ENCODE peak calls at places on chromosome 10, in four cellular contexts. C, F, X and P are unnamed samples.

GRCh38 chr10:112898540-112899395 is 51.3 kb upstream of the TCF7L2 start:
- DNase-seq in C (no peak), F (no peak), X (no peak), P (no peak)

GRCh38 chr10:116270691-116271592 is 2.1 kb downstream of the GFRA1 start:
- DNase-seq in X (no peak), C (peak; percentile 85), F (no peak), P (peak; percentile 74)

GRCh38 chr10:5545011-5545410 is 20.2 kb downstream of the CALML3 start:
- DNase-seq in X (no peak), F (peak; percentile 26), C (no peak), P (no peak)

GRCh38 chr10:11849908-11850307 is 26.8 kb downstream of the PROSER2 start:
- DNase-seq in F (peak; percentile 45), X (no peak), C (no peak), P (no peak)

GRCh38 chr10:29461042-29461441 is 172.2 kb downstream of the LYZL1 start:
- DNase-seq in F (no peak), C (no peak), X (no peak), P (no peak)

GRCh38 chr10:725786-726185 is 36.3 kb upstream of the DIP2C start:
- DNase-seq in F (no peak), X (no peak), C (no peak), P (no peak)

GRCh38 chr10:123621492-123621891 is 44.7 kb upstream of the GPR26 start:
- DNase-seq in C (peak; percentile 73), X (no peak), F (no peak), P (no peak)

GRCh38 chr10:46523881-46524470 is 32.5 kb downstream of the GPRIN2 start:
- DNase-seq in F (peak; percentile 62), X (no peak), C (no peak), P (no peak)

GRCh38 chr10:53909791-53910190 is 891.2 kb downstream of the PCDH15 start:
- DNase-seq in F (no peak), C (no peak), X (no peak), P (no peak)

GRCh38 chr10:133379801-133380666 is 972 bp downstream of the PAOX start:
- DNase-seq in X (no peak), C (no peak), F (peak; percentile 73), P (no peak)

GRCh38 chr10:78419481-78420265 is 386.0 kb downstream of the RPS24 start:
- DNase-seq in F (peak; percentile 70), X (no peak), C (peak; percentile 54), P (peak; percentile 43)

GRCh38 chr10:116748041-116748440 is 5.7 kb upstream of the HSPA12A start:
- DNase-seq in X (no peak), F (no peak), C (no peak), P (no peak)

GRCh38 chr10:69375307-69376151 is 41.2 kb downstream of the TACR2 start:
- DNase-seq in F (no peak), C (no peak), X (no peak), P (no peak)

GRCh38 chr10:75408512-75408881 is 6.9 kb upstream of the ZNF503 start:
- DNase-seq in C (no peak), F (peak; percentile 70), X (no peak), P (no peak)

GRCh38 chr10:121734517-121735137 is 136.4 kb upstream of the FGFR2 start:
- DNase-seq in C (no peak), X (no peak), F (no peak), P (no peak)

GRCh38 chr10:48234807-48235206 is 39.7 kb downstream of the FRMPD2 start:
- DNase-seq in F (no peak), X (no peak), C (no peak), P (peak; percentile 45)

GRCh38 chr10:6995846-6996245 is 415.0 kb downstream of the SFMBT2 start:
- DNase-seq in X (no peak), F (no peak), C (no peak), P (no peak)

GRCh38 chr10:66941491-66941890 is 15.7 kb downstream of the LRRTM3 start:
- DNase-seq in X (no peak), C (no peak), F (no peak), P (no peak)

GRCh38 chr10:33335800-33336605 is 1.5 kb upstream of the NRP1 start:
- DNase-seq in C (peak; percentile 85), F (peak; percentile 83), X (no peak), P (peak; percentile 73)

GRCh38 chr10:33335550-33335799 is 1.0 kb upstream of the NRP1 start:
- DNase-seq in X (no peak), C (no peak), F (no peak), P (no peak)

GRCh38 chr10:33334170-33334838 is at the start of gene NRP1:
- DNase-seq in X (no peak), C (no peak), F (peak; percentile 73), P (no peak)

GRCh38 chr10:33333260-33334169 is 952 bp downstream of the NRP1 start:
- DNase-seq in C (no peak), F (no peak), X (no peak), P (no peak)

DNA sequence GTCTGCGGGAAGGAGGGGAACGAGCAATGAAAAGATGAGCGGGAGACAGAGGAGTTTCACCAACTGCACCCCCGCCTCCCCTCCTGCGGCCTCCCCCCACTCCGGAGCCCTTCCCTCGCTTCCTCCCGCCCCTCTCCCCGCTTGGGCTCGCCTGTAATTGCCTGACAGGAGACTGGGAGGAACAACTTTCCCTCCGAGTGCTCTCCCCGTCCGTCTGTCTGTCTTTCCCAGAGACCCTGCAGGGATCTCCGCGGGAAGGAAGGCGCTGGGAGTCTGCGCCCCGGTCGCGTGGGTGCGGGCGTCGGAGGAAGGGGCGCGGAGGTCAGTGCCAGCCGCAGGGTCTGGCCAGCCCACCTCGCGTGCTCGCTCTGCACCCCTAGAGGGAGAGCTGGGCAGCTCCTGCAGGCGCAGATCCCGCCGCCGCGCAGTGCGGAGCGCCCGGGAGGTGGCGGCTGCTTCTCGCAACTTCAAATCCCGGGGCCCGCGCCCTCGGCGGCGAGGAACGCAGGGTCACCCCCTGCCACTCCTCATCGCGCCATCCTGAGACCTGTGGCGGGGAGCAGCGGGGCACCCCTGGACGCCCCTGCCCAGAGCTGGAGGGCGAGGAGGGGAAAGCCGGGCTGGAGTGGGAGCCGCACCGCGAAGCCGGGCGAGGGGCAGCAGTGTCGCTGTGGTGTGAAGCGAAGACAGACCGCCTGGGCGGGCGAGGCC is 527 bp upstream of the NRP1 start:
- DNase-seq in F (peak; percentile 89), C (peak; percentile 94), X (no peak), P (peak; percentile 82)
- TF ChIP-seq CTCF in F (peak; percentile 51), C (peak; percentile 67), X (no peak), P (peak; percentile 78)

GRCh38 chr10:131980757-131981428 is 830 bp downstream of the BNIP3 start:
- DNase-seq in C (no peak), X (no peak), F (no peak), P (no peak)

GRCh38 chr10:131980321-131980720 is 1.4 kb downstream of the BNIP3 start:
- DNase-seq in F (no peak), X (no peak), C (no peak), P (no peak)

GRCh38 chr10:131982185-131982756 is 548 bp upstream of the BNIP3 start:
- DNase-seq in C (no peak), F (no peak), X (peak; percentile 25), P (no peak)

GRCh38 chr10:131982796-131983195 is 1.1 kb upstream of the BNIP3 start:
- DNase-seq in C (no peak), F (no peak), X (no peak), P (no peak)

DNA sequence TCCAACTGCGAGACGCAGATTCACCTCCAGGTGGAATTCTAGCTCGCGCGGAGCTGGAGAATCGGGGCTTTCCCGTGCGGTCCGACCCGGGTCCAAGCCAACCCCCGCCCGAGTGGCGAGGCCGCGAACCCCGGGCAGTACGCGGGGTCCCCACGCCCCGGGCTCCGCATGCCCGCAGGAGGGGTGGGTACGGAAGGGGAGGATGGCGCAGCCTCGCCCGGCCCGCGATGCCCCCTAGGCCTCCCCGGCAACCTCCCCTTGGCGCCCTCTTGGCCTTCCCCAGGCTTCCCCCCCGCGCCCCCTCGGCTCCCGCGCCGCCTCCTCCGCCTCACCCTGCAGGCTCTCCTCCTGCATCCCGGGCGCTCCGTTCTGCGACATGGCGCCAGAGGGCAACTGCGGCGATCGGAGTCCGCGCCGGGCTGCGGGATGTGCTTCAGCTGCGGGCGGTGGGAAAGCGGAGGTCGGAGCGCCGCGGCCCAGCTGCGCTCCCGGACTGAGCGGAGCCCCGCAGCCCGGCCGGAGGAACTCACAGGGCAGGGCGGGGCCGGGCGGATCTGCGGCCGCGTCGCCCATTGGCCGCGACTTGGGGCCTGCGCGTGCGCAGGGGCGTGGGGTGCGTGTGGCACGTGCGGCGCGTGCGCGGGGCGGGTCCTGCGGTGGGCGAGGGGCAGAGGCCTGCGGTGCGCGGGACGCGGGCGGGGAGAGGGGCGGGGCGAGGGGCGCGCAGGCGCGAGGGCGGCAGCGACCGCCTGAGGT is at the start of gene BNIP3:
- DNase-seq in X (peak; percentile 87), F (peak; percentile 98), C (peak; percentile 99), P (peak; percentile 98)
- TF ChIP-seq CTCF in X (no peak), F (no peak), C (peak; percentile 24), P (peak; percentile 51)

DNA sequence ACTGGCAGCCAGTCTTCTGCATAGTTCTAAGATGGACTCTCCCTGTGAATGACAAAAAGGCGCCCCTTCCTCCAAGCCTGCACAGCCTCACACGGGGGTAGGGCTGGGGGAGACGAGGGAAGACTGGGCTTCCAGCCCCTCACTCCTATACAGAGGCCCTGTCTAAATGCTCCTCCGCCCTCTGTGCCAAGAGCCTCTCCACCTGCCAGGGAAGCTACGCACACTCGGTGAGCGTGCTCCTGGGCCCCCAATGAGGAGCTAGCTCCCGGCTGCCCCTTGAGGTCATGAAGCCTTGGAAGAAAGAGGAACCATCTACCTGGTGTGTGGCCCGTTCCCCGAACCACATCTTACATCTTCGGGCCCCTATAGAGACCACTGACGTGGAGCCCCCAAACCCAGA is 54.8 kb downstream of the CRTAC1 start:
- DNase-seq in F (no peak), C (no peak), X (no peak), P (no peak)
- TF ChIP-seq CTCF in F (no peak), C (no peak), X (no peak), P (no peak)

GRCh38 chr10:43204943-43205671 is 61.8 kb downstream of the RASGEF1A start:
- DNase-seq in X (peak; percentile 19), F (peak; percentile 78), C (peak; percentile 82), P (peak; percentile 68)

GRCh38 chr10:43204394-43204942 is 62.4 kb downstream of the RASGEF1A start:
- DNase-seq in C (peak; percentile 78), X (peak; percentile 14), F (no peak), P (peak; percentile 64)

GRCh38 chr10:43202224-43202656 is 64.0 kb downstream of the CSGALNACT2 start:
- DNase-seq in X (peak; percentile 41), C (no peak), F (peak; percentile 79), P (peak; percentile 67)

GRCh38 chr10:43202657-43203490 is 64.0 kb downstream of the RASGEF1A start:
- DNase-seq in C (no peak), X (peak; percentile 23), F (peak; percentile 80), P (peak; percentile 72)

DNA sequence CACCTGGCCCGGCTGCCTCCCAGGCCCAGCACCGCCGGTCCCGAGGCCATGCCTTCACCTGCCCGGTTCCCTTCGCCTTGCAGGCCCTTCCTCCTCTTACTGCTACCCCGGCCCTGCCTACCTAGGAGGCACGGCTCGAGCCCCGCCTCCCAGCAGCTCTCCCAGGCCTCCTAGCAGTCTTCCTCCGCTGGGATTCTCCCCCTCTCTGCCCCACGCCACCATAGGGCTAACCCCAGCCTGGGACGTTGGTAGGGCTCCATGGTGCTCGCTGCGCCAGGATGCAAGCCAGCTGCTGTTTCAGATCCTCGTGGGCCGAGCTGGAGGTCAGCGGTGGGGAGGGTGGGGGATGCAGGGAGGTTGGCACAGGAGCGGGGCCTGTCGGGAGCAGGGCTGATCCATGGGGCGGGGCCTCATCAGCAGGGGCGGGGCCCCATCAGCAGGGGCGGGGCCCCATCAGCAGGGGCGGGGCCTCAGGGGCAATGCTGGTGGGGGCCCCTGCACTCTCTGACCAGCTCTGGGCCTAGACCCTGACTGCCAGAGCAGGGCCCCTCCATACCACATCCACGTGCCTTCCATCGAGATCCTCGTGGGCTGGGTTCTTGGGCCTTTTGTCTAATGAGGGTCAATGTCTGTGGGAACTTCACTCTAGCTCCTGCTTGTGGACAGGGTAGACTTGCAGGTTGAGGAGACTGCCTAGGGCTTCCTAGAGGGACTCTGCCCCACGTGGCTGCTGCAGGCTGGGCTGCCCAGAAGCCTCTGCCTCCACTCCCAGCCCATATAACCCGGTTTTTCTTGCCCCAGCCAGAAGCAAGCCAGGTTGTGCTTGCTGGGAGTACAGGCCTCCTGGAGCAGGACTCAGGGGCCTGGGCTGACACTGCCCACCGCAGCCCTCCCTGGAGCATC is 63.1 kb downstream of the RASGEF1A start:
- DNase-seq in X (peak; percentile 22), C (no peak), F (peak; percentile 76), P (peak; percentile 65)
- TF ChIP-seq CTCF in X (no peak), C (no peak), F (no peak), P (no peak)